ENCODE peak calls at places on chromosomes 1 and 21, in eight cellular contexts. Y is hepatocyte, C is H1, B is endothelial cell of umbilical vein, M is GM23248, P is mesendoderm, G is neural progenitor cell, S is A549. Z is an unnamed sample.
A peak's percentile ranks its signal among the peaks of the same experiment; 100 is the strongest.

GRCh38 chr1:94989911-94990463 is 63.1 kb upstream of the CNN3 start:
- DNase-seq in Y (no peak), C (no peak), B (peak; percentile 34), M (no peak), P (no peak), G (no peak), S (no peak), Z (no peak)

GRCh38 chr1:33255347-33256311 is 663 bp upstream of the ZNF362 start:
- DNase-seq in Y (peak; percentile 79), C (peak; percentile 82), B (peak; percentile 28), M (peak; percentile 73), P (peak; percentile 96), G (peak; percentile 79), S (peak; percentile 85), Z (peak; percentile 80)

GRCh38 chr1:174466607-174467006 is 18.8 kb downstream of the GPR52 start:
- DNase-seq in Y (no peak), C (no peak), B (no peak), M (no peak), P (peak; percentile 10), G (no peak), S (no peak), Z (no peak)

GRCh38 chr1:61226791-61227567 is 144.6 kb downstream of the NFIA start:
- DNase-seq in Y (no peak), C (no peak), B (no peak), M (peak; percentile 48), P (no peak), G (no peak), S (peak; percentile 13), Z (no peak)

GRCh38 chr1:244160455-244161020 is 109.5 kb downstream of the ZBTB18 start:
- DNase-seq in Y (no peak), C (no peak), B (no peak), M (no peak), P (no peak), G (no peak), S (no peak), Z (no peak)

GRCh38 chr1:223714849-223715709 is 2.7 kb downstream of the CAPN2 start:
- DNase-seq in Y (peak; percentile 85), C (no peak), B (peak; percentile 91), M (peak; percentile 89), P (peak; percentile 94), G (peak; percentile 41), S (peak; percentile 64), Z (no peak)

GRCh38 chr1:230972855-230973271 is 5.8 kb downstream of the TTC13 start:
- DNase-seq in Y (no peak), C (no peak), B (peak; percentile 19), M (peak; percentile 41), P (no peak), G (no peak), S (no peak), Z (peak; percentile 22)

GRCh38 chr1:7845761-7846160 is 7.1 kb downstream of the UTS2 start:
- DNase-seq in Y (no peak), C (no peak), B (no peak), M (peak; percentile 5), P (no peak), G (no peak), S (no peak), Z (no peak)

GRCh38 chr21:36415375-36415774 is 30.2 kb downstream of the CHAF1B start:
- DNase-seq in Y (no peak), C (no peak), B (no peak), M (no peak), P (peak; percentile 63), G (no peak), S (no peak), Z (no peak)

GRCh38 chr1:43386676-43387075 is 2.9 kb downstream of the MED8 start:
- DNase-seq in Y (no peak), C (no peak), B (no peak), M (no peak), P (no peak), G (no peak), S (no peak), Z (no peak)

GRCh38 chr1:155681776-155682175 is 6.8 kb downstream of the YY1AP1 start:
- DNase-seq in Y (no peak), C (no peak), B (no peak), M (no peak), P (no peak), G (no peak), S (no peak), Z (no peak)

GRCh38 chr1:23951646-23952095 is 8.0 kb upstream of the PNRC2 start:
- DNase-seq in Y (peak; percentile 52), C (no peak), B (peak; percentile 80), M (peak; percentile 96), P (peak; percentile 16), G (no peak), S (peak; percentile 91), Z (no peak)

GRCh38 chr1:145758575-145758974 is 39.3 kb downstream of the CD160 start:
- DNase-seq in Y (no peak), C (no peak), B (no peak), M (no peak), P (no peak), G (no peak), S (no peak), Z (no peak)

GRCh38 chr1:71135571-71135970 is 54.7 kb upstream of the ZRANB2 start:
- DNase-seq in Y (no peak), C (no peak), B (no peak), M (peak; percentile 14), P (no peak), G (no peak), S (no peak), Z (no peak)

GRCh38 chr1:109273570-109274288 is 9.2 kb downstream of the PSRC1 start:
- DNase-seq in Y (no peak), C (no peak), B (no peak), M (no peak), P (no peak), G (no peak), S (no peak), Z (no peak)

GRCh38 chr1:15320267-15320666 is 73.2 kb downstream of the FHAD1 start:
- DNase-seq in Y (no peak), C (no peak), B (no peak), M (no peak), P (no peak), G (no peak), S (no peak), Z (no peak)

GRCh38 chr1:214310777-214311690 is 30.1 kb downstream of the SMYD2 start:
- DNase-seq in Y (no peak), C (no peak), B (no peak), M (no peak), P (no peak), G (peak; percentile 60), S (no peak), Z (no peak)

GRCh38 chr1:11749203-11749689 is 12.7 kb upstream of the C1orf167 start:
- DNase-seq in Y (peak; percentile 43), C (peak; percentile 72), B (peak; percentile 17), M (peak; percentile 47), P (peak; percentile 89), G (peak; percentile 49), S (peak; percentile 59), Z (peak; percentile 49)

GRCh38 chr1:167997037-167997575 is 60.2 kb upstream of the MPC2 start:
- DNase-seq in Y (no peak), C (no peak), B (no peak), M (no peak), P (no peak), G (no peak), S (no peak), Z (no peak)

GRCh38 chr1:12549460-12550349 is 68.3 kb downstream of the DHRS3 start:
- DNase-seq in Y (peak; percentile 86), C (no peak), B (peak; percentile 98), M (peak; percentile 95), P (no peak), G (peak; percentile 36), S (peak; percentile 92), Z (no peak)

GRCh38 chr1:151145158-151146071 is 1.0 kb downstream of the SEMA6C start:
- DNase-seq in Y (peak; percentile 44), C (peak; percentile 77), B (peak; percentile 49), M (peak; percentile 64), P (peak; percentile 63), G (peak; percentile 58), S (no peak), Z (no peak)

GRCh38 chr1:64505944-64506658 is 36.2 kb downstream of the CACHD1 start:
- DNase-seq in Y (peak; percentile 69), C (no peak), B (no peak), M (no peak), P (peak; percentile 64), G (no peak), S (peak; percentile 18), Z (no peak)

DNA sequence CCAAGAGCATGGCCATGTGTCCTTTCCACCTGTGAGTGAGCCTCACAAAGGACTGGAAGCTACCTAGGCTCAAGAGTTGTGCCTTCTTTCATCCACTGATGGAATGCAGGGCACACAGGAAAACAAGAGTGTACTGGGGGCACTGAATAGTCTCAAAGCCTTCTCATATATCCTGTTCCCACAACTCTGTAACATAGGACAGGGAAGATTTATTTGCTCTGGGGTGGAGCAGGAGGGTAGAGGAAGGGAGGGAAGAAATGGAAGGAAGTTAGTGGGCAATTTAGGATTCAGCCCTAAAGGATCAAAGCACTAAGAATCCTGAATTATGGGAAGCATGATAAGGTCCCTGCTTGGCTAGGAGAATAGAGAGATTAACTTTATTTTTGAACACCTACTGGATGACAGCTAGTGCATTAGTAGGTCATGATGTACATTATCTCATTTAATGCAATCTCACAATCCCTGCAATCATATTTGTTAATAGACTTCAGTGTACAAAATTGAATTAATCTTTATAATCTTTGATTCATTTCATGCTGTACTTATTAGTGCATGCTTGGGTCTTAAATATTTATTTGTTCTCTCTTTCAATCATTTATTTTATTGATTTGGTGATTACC is 27.0 kb upstream of the RGS16 start:
- DNase-seq in Y (no peak), C (no peak), B (no peak), M (no peak), P (no peak), G (no peak), S (no peak), Z (no peak)
- H3K27ac ChIP-seq in Y (no peak overlapping the region), C (no peak overlapping the region), B (no peak overlapping the region), M (no peak overlapping the region), P (no peak overlapping the region), G (peak overlapping the region; percentile 38), S (no peak overlapping the region), Z (no peak overlapping the region)

DNA sequence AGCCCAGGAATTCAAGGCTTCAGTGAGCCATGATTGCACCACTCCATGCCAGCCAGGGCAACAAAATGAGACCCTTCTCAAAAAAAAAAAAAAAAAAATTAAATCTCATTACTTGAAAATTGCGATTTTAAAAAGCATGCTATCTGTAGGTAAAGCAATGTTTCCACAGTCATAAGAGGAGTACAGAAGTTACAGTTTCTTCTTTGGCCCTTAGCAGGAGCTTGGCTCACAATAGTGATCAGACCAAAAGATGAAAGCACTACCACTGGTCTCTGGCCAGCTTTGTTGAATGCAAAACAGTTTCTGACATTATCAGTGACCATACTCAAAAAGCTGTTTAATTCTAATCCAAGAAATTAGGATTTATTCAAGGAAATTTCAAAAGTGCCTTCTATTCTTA is 31.2 kb downstream of the VAV3 start:
- DNase-seq in Y (no peak), C (no peak), B (no peak), M (no peak), P (no peak), G (no peak), S (no peak), Z (no peak)
- H3K4me3 ChIP-seq in Y (no peak overlapping the region), C (no peak overlapping the region), B (no peak overlapping the region), M (no peak overlapping the region), P (no peak overlapping the region), G (no peak overlapping the region), S (no peak overlapping the region), Z (peak overlapping the region; percentile 50)

GRCh38 chr1:220370041-220370700 is 97.9 kb upstream of the RAB3GAP2 start:
- DNase-seq in Y (peak; percentile 50), C (no peak), B (no peak), M (peak; percentile 97), P (peak; percentile 75), G (peak; percentile 30), S (peak; percentile 11), Z (no peak)
- H3K4me2 ChIP-seq in Y (no peak overlapping the region), C (no peak overlapping the region), B (no peak overlapping the region), M (peak overlapping the region; percentile 52), P (no peak overlapping the region), G (no peak overlapping the region), S (no peak overlapping the region), Z (no peak overlapping the region)

GRCh38 chr1:59107916-59108315 is 189.0 kb upstream of the FGGY start:
- DNase-seq in Y (no peak), C (no peak), B (no peak), M (no peak), P (no peak), G (no peak), S (no peak), Z (no peak)
- H3K27ac ChIP-seq in Y (no peak overlapping the region), C (no peak overlapping the region), B (no peak overlapping the region), M (no peak overlapping the region), P (no peak overlapping the region), G (no peak overlapping the region), S (no peak overlapping the region), Z (no peak overlapping the region)